ENCODE peak calls at places on chromosomes 7 and 10, in five cellular contexts. E is K562, V is HepG2, F is GM12878, H is H1. Q is an unnamed sample.

GRCh38 chr10:48187713-48188541 is 86.6 kb downstream of the FRMPD2 start:
- DNase-seq in H (no peak), F (no peak), V (peak; percentile 76), E (no peak), Q (no peak)

GRCh38 chr7:36036590-36036989 is 116.5 kb upstream of the EEPD1 start:
- DNase-seq in F (no peak), V (no peak), E (no peak), H (no peak), Q (peak; percentile 37)

GRCh38 chr7:2232766-2233520 is at the start of gene MAD1L1:
- DNase-seq in F (no peak), V (peak; percentile 83), H (no peak), E (peak; percentile 94), Q (peak; percentile 90)

GRCh38 chr7:157926521-157927167 is 589.8 kb downstream of the DNAJB6 start:
- DNase-seq in E (no peak), V (no peak), H (no peak), F (no peak), Q (no peak)

GRCh38 chr10:102945449-102945848 is 27.4 kb downstream of the CNNM2 start:
- DNase-seq in H (no peak), V (no peak), F (no peak), E (no peak), Q (no peak)

GRCh38 chr7:16271355-16271754 is 150.0 kb downstream of the CRPPA start:
- DNase-seq in V (no peak), E (no peak), H (no peak), F (no peak), Q (no peak)

GRCh38 chr7:20323587-20323986 is 7.1 kb upstream of the ITGB8 start:
- DNase-seq in E (no peak), V (no peak), H (no peak), F (no peak), Q (no peak)

GRCh38 chr7:110373514-110374258 is 717.2 kb upstream of the LRRN3 start:
- DNase-seq in F (no peak), V (no peak), E (no peak), H (no peak), Q (no peak)

GRCh38 chr7:4150731-4151130 is 531.4 kb upstream of the FOXK1 start:
- DNase-seq in H (no peak), F (no peak), E (no peak), V (no peak), Q (no peak)

GRCh38 chr10:86064219-86064618 is 302.4 kb downstream of the GRID1 start:
- DNase-seq in H (no peak), E (no peak), V (no peak), F (no peak), Q (no peak)

GRCh38 chr7:91089382-91089963 is 174.8 kb upstream of the FZD1 start:
- DNase-seq in H (no peak), V (peak; percentile 16), F (no peak), E (peak; percentile 54), Q (peak; percentile 24)

GRCh38 chr10:17200035-17200884 is 1.2 kb downstream of the TRDMT1 start:
- DNase-seq in H (no peak), F (no peak), V (no peak), E (no peak), Q (no peak)

GRCh38 chr10:58220769-58221448 is 46.8 kb downstream of the IPMK start:
- DNase-seq in V (no peak), E (no peak), H (no peak), F (no peak), Q (no peak)

GRCh38 chr10:62433181-62433692 is 59.1 kb downstream of the ZNF365 start:
- DNase-seq in E (peak; percentile 23), V (no peak), H (no peak), F (no peak), Q (peak; percentile 76)

GRCh38 chr10:133399123-133399601 is 5.2 kb downstream of the MTG1 start:
- DNase-seq in E (no peak), F (no peak), V (no peak), H (no peak), Q (no peak)

GRCh38 chr7:3897430-3898385 is 596.7 kb downstream of the SDK1 start:
- DNase-seq in E (peak; percentile 57), H (no peak), V (peak; percentile 29), F (no peak), Q (peak; percentile 55)

GRCh38 chr10:24872790-24873182 is 79.6 kb downstream of the PRTFDC1 start:
- DNase-seq in F (no peak), E (no peak), V (no peak), H (no peak), Q (no peak)

GRCh38 chr10:58797356-58797755 is 284.7 kb downstream of the BICC1 start:
- DNase-seq in H (no peak), F (no peak), V (no peak), E (no peak), Q (no peak)

GRCh38 chr10:79490400-79491081 is 21.8 kb upstream of the EIF5AL1 start:
- DNase-seq in F (no peak), H (no peak), V (no peak), E (no peak), Q (no peak)

GRCh38 chr7:70619659-70620058 is 512.3 kb upstream of the GALNT17 start:
- DNase-seq in H (no peak), E (no peak), F (no peak), V (no peak), Q (no peak)

GRCh38 chr10:80203835-80204148 is 1.5 kb downstream of the ANXA11 start:
- DNase-seq in F (no peak), H (no peak), E (no peak), V (no peak), Q (no peak)

GRCh38 chr7:137445998-137446397 is 102.5 kb upstream of the PTN start:
- DNase-seq in H (no peak), V (no peak), E (no peak), F (no peak), Q (no peak)

GRCh38 chr7:129906700-129907099 is 46.1 kb downstream of the UBE2H start:
- DNase-seq in F (no peak), E (no peak), H (no peak), V (peak; percentile 77), Q (peak; percentile 88)

GRCh38 chr10:122487231-122487765 is 25.9 kb downstream of the HTRA1 start:
- DNase-seq in H (no peak), E (no peak), F (no peak), V (no peak), Q (no peak)

GRCh38 chr10:46035923-46036849 is 5.8 kb upstream of the NCOA4 start:
- DNase-seq in H (no peak), F (no peak), V (peak; percentile 90), E (no peak), Q (no peak)

GRCh38 chr7:97020601-97021442 is 3.8 kb downstream of the DLX5 start:
- DNase-seq in V (no peak), E (no peak), F (no peak), H (no peak), Q (no peak)

GRCh38 chr10:133226251-133226808 is 3.7 kb upstream of the UTF1 start:
- DNase-seq in F (no peak), H (no peak), E (no peak), V (peak; percentile 22), Q (no peak)

GRCh38 chr10:104334965-104335650 is 3.2 kb downstream of the ITPRIP start:
- DNase-seq in F (no peak), E (no peak), H (no peak), V (no peak), Q (no peak)

GRCh38 chr7:122887198-122887597 is 938 bp upstream of the CADPS2 start:
- DNase-seq in H (no peak), E (peak; percentile 54), F (no peak), V (peak; percentile 66), Q (peak; percentile 54)

GRCh38 chr7:158109364-158110033 is 478.1 kb downstream of the PTPRN2 start:
- DNase-seq in E (peak; percentile 8), V (no peak), F (no peak), H (no peak), Q (peak; percentile 12)

GRCh38 chr10:89555688-89556445 is 20.5 kb upstream of the SLC16A12 start:
- DNase-seq in F (no peak), H (no peak), E (no peak), V (no peak), Q (no peak)

GRCh38 chr7:90222811-90223725 is 11.5 kb downstream of the STEAP2 start:
- DNase-seq in H (no peak), E (no peak), V (peak; percentile 28), F (no peak), Q (peak; percentile 72)

GRCh38 chr10:71927669-71928592 is 36.3 kb upstream of the CHST3 start:
- DNase-seq in H (no peak), F (no peak), V (peak; percentile 77), E (no peak), Q (peak; percentile 66)

GRCh38 chr7:18666107-18666728 is 170.7 kb downstream of the HDAC9 start:
- DNase-seq in H (peak; percentile 23), E (peak; percentile 59), V (peak; percentile 28), F (peak; percentile 16), Q (peak; percentile 72)

GRCh38 chr10:110446954-110447608 is 50.6 kb upstream of the DUSP5 start:
- DNase-seq in V (no peak), E (peak; percentile 64), F (no peak), H (no peak), Q (no peak)
- TF ChIP-seq HDAC2 in V (no peak), E (no peak), F (no peak), H (no peak), Q (no peak)

DNA sequence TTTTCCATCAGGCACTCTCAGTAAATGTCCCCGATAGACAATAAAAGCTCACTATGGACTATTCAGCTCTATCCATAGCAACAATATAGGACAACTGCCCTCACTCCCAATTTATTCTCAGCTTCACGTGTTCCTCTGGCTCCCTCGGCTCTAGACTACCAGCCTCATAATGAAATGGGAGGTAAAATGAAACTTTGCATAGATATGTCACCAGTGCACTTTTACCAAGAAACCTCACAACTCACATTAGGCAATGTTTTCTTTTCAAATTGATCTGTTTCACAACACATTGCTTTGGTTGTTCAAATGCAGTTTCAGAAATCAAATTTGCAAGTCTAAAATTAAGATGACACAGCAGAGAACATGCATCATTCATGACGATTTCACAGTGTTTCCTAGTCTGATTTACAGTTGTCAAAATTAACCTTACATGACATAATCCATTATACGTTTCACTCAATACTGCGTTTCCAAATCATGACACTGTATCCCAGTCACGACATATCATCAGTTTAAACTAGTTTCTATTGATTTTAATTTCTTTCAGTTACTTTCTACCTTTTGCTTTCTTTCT is 211.1 kb downstream of the THSD7A start:
- DNase-seq in E (no peak), F (no peak), H (no peak), V (no peak), Q (peak; percentile 55)
- H3K27ac ChIP-seq in E (no peak overlapping the region), F (no peak overlapping the region), H (peak overlapping the region; percentile 8), V (no peak overlapping the region), Q (peak overlapping the region; percentile 79)

GRCh38 chr7:34158311-34158710 is 253.0 kb downstream of the BMPER start:
- DNase-seq in V (no peak), E (no peak), F (no peak), H (no peak), Q (no peak)
- TF ChIP-seq HDAC2 in V (no peak), E (no peak), F (no peak), H (no peak), Q (no peak)

GRCh38 chr7:540997-541396 is 21.4 kb upstream of the PDGFA start:
- DNase-seq in E (no peak), H (no peak), F (no peak), V (no peak), Q (no peak)

GRCh38 chr7:540579-540978 is 20.9 kb upstream of the PDGFA start:
- DNase-seq in F (no peak), V (no peak), H (no peak), E (no peak), Q (no peak)

GRCh38 chr7:537911-538634 is 18.4 kb upstream of the PDGFA start:
- DNase-seq in H (peak; percentile 61), E (no peak), V (peak; percentile 81), F (no peak), Q (peak; percentile 96)

GRCh38 chr7:539731-540411 is 20.2 kb upstream of the PDGFA start:
- DNase-seq in H (no peak), V (peak; percentile 90), F (no peak), E (no peak), Q (peak; percentile 94)

GRCh38 chr7:538764-539685 is 19.4 kb upstream of the PDGFA start:
- DNase-seq in F (no peak), E (no peak), H (no peak), V (peak; percentile 74), Q (no peak)
- H3K27ac ChIP-seq in F (no peak overlapping the region), E (no peak overlapping the region), H (no peak overlapping the region), V (peak overlapping the region; percentile 66), Q (peak overlapping the region; percentile 96)